ENCODE peak calls at places on chromosomes 3 and 15, in eight cellular contexts. X is transverse colon, L is Peyer's patch, U is A549, K is prostate gland, F is esophagus muscularis mucosa, P is IMR-90, H is sigmoid colon. S is an unnamed sample.

GRCh38 chr3:43215684-43216336 is 70.5 kb upstream of the SNRK start:
- DNase-seq in X (no peak), L (no peak), U (no peak), K (no peak), F (peak; percentile 5), P (no peak), H (no peak), S (no peak)

GRCh38 chr3:11558002-11558401 is 85.7 kb downstream of the VGLL4 start:
- DNase-seq in X (no peak), L (no peak), U (no peak), K (peak; percentile 36), F (no peak), P (peak; percentile 90), H (no peak), S (peak; percentile 42)

GRCh38 chr15:73326157-73326556 is 42.6 kb downstream of the HCN4 start:
- DNase-seq in X (no peak), L (peak; percentile 19), U (no peak), K (no peak), F (no peak), P (no peak), H (peak; percentile 38), S (no peak)

GRCh38 chr3:168926426-168926825 is 737.1 kb downstream of the MECOM start:
- DNase-seq in X (no peak), L (no peak), U (no peak), K (no peak), F (no peak), P (no peak), H (no peak), S (no peak)

GRCh38 chr3:129005526-129006303 is 4.6 kb downstream of the EFCC1 start:
- DNase-seq in X (peak; percentile 48), L (no peak), U (no peak), K (no peak), F (no peak), P (peak; percentile 65), H (no peak), S (no peak)

GRCh38 chr3:170689218-170689874 is 103.5 kb upstream of the SLC7A14 start:
- DNase-seq in X (no peak), L (no peak), U (peak; percentile 37), K (peak; percentile 84), F (no peak), P (peak; percentile 88), H (no peak), S (peak; percentile 81)

GRCh38 chr15:41276821-41277220 is 45.8 kb downstream of the CHP1 start:
- DNase-seq in X (no peak), L (no peak), U (peak; percentile 42), K (no peak), F (no peak), P (no peak), H (no peak), S (no peak)

GRCh38 chr3:112637700-112638099 is 3.2 kb downstream of the CCDC80 start:
- DNase-seq in X (no peak), L (no peak), U (no peak), K (no peak), F (no peak), P (no peak), H (peak; percentile 85), S (no peak)

GRCh38 chr3:4866841-4867240 is 112.4 kb upstream of the BHLHE40 start:
- DNase-seq in X (peak; percentile 19), L (no peak), U (peak; percentile 63), K (no peak), F (no peak), P (peak; percentile 30), H (no peak), S (no peak)

GRCh38 chr15:82122754-82123400 is 77.1 kb upstream of the MEX3B start:
- DNase-seq in X (no peak), L (no peak), U (peak; percentile 80), K (no peak), F (no peak), P (peak; percentile 99), H (peak; percentile 74), S (peak; percentile 46)

GRCh38 chr3:57948080-57948671 is 60.0 kb upstream of the FLNB start:
- DNase-seq in X (no peak), L (no peak), U (no peak), K (no peak), F (no peak), P (no peak), H (no peak), S (no peak)

GRCh38 chr15:81276967-81277366 is 47.0 kb downstream of the STARD5 start:
- DNase-seq in X (no peak), L (no peak), U (no peak), K (no peak), F (no peak), P (no peak), H (no peak), S (no peak)

GRCh38 chr3:33315826-33316225 is 38.6 kb downstream of the FBXL2 start:
- DNase-seq in X (no peak), L (no peak), U (peak; percentile 34), K (no peak), F (no peak), P (peak; percentile 73), H (no peak), S (peak; percentile 10)

GRCh38 chr15:75904241-75904631 is 558 bp downstream of the FBXO22 start:
- DNase-seq in X (peak; percentile 50), L (peak; percentile 76), U (peak; percentile 59), K (peak; percentile 9), F (no peak), P (peak; percentile 39), H (no peak), S (no peak)

GRCh38 chr15:78108300-78109084 is 16.1 kb downstream of the SH2D7 start:
- DNase-seq in X (peak; percentile 88), L (peak; percentile 89), U (peak; percentile 89), K (peak; percentile 78), F (peak; percentile 95), P (peak; percentile 83), H (peak; percentile 92), S (peak; percentile 73)

GRCh38 chr3:169152319-169152718 is 511.2 kb downstream of the MECOM start:
- DNase-seq in X (no peak), L (no peak), U (no peak), K (no peak), F (no peak), P (no peak), H (no peak), S (no peak)

GRCh38 chr15:25793354-25794050 is 69.6 kb downstream of the ATP10A start:
- DNase-seq in X (no peak), L (no peak), U (no peak), K (no peak), F (no peak), P (no peak), H (peak; percentile 60), S (no peak)

GRCh38 chr3:45994661-45995369 is 809 bp downstream of the FYCO1 start:
- DNase-seq in X (peak; percentile 54), L (peak; percentile 61), U (no peak), K (no peak), F (no peak), P (no peak), H (peak; percentile 67), S (no peak)

GRCh38 chr3:125212509-125213372 is at the start of gene SLC12A8:
- DNase-seq in X (peak; percentile 50), L (peak; percentile 75), U (no peak), K (no peak), F (no peak), P (no peak), H (no peak), S (no peak)
- TF ChIP-seq POLR2A in X (no peak), L (no peak), U (no peak), K (no peak), F (no peak), P (no peak), H (no peak), S (no peak)

DNA sequence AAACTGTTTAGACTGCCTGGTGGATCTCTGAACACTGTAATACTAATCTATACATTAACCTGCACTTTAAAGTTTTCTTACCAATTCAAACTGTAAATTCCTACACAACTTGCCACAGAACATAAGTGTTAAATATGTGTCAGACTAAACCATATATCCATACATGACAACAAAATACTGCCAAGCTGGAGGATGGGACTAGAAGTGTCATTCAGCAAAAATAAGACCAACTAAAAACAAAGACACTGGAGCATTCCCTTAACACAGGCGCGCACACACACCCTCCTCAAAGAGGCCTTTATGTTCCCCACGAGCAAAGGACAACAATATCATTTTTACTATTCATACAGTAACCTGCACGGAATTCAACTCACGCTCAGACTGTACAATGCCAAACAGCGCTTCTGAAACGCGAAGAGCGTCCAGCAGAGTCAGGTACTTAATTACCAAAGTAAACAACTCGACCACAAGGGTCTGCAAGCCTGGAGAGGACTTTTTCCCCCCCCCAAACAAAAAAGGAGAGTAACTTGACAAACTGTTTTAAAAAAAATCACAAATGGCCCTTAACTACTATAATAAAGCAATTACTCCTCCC is 1.1 kb downstream of the DCUN1D1 start:
- DNase-seq in X (no peak), L (no peak), U (no peak), K (no peak), F (no peak), P (peak; percentile 11), H (no peak), S (no peak)
- TF ChIP-seq POLR2A in X (no peak), L (no peak), U (no peak), K (no peak), F (no peak), P (no peak), H (no peak), S (no peak)

DNA sequence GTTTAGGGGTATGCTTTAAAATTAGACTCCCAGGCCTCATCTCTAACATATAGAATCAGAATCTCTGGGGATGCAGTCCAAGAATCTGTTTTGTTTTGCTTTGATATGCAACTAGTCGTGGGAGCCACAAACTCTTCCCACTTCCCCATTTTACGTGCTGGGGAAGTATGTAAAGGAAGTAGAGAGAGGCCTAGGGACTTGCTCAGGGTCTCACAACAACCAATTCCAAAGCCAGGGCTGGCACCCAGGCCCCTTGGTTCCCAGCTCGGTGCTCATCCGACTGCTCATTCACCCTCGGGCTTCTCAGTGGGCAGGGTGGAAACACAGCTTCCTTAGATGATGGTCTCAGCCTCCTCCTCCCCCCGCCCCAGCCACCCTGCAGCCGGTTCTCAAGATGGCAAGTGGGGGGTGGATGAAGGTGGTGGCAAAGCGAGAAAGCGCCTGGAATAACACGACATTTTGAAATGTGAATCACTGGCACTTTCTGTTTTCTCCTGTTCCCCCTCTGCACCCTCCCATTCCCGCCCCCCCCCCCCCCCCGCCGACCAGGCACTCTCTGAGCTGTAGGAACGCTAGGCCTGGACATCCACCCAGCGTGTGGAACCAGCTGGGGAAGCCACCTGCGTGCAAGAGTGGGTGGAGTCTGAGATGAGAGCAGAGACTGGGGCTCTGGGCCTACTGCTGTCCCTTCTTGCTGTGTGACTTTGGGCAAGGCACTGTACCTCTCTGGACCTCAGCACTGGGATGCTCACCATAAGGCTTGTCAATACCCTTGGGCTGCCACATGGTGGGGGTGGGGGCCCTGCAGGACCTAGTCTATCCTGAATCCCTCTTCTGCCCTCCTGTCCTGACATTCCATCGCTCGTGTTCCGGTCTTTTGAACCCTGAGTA is 214.5 kb downstream of the RPLP1 start:
- DNase-seq in X (peak; percentile 40), L (no peak), U (no peak), K (no peak), F (no peak), P (no peak), H (no peak), S (no peak)
- TF ChIP-seq POLR2A in X (no peak), L (no peak), U (no peak), K (no peak), F (no peak), P (no peak), H (no peak), S (no peak)

GRCh38 chr15:64893481-64894394 is 18.0 kb upstream of the ANKDD1A start:
- DNase-seq in X (peak; percentile 92), L (peak; percentile 85), U (peak; percentile 62), K (peak; percentile 80), F (peak; percentile 98), P (peak; percentile 93), H (peak; percentile 97), S (peak; percentile 52)
- TF ChIP-seq POLR2A in X (peak; percentile 61), L (peak; percentile 30), U (no peak), K (peak; percentile 56), F (no peak), P (peak; percentile 33), H (no peak), S (peak; percentile 5)

GRCh38 chr15:62935300-62936081 is 107.1 kb upstream of the TPM1 start:
- DNase-seq in X (no peak), L (no peak), U (no peak), K (no peak), F (no peak), P (no peak), H (no peak), S (no peak)
- TF ChIP-seq POLR2A in X (no peak), L (no peak), U (no peak), K (no peak), F (no peak), P (no peak), H (no peak), S (no peak)